ENCODE peak calls at places on chromosome 15, in nine cellular contexts. H is prostate gland, A is IMR-90, U is heart left ventricle, I is tibial nerve, V is HCT116, E is A549, J is stomach, D is spleen. L is an unnamed sample.
A peak's percentile ranks its signal among the peaks of the same experiment; 100 is the strongest.

GRCh38 chr15:44713006-44713966 is 2.0 kb downstream of the B2M start:
- DNase-seq in H (no peak), A (peak; percentile 43), U (no peak), I (no peak), V (no peak), E (peak; percentile 36), J (no peak), D (no peak), L (peak; percentile 10)

GRCh38 chr15:92970656-92971055 is 70.5 kb downstream of the CHD2 start:
- DNase-seq in H (no peak), A (peak; percentile 50), U (no peak), I (no peak), V (no peak), E (no peak), J (no peak), D (no peak), L (no peak)

GRCh38 chr15:37701230-37701629 is 233.2 kb upstream of the TMCO5A start:
- DNase-seq in H (no peak), A (no peak), U (no peak), I (no peak), V (no peak), E (no peak), J (no peak), D (no peak), L (no peak)

GRCh38 chr15:61115241-61115640 is 113.9 kb downstream of the RORA start:
- DNase-seq in H (no peak), A (peak; percentile 2), U (no peak), I (no peak), V (no peak), E (no peak), J (no peak), D (no peak), L (no peak)

GRCh38 chr15:56245871-56246814 is 2.5 kb upstream of the RFX7 start:
- DNase-seq in H (peak; percentile 83), A (peak; percentile 83), U (peak; percentile 88), I (peak; percentile 68), V (peak; percentile 82), E (peak; percentile 90), J (peak; percentile 93), D (peak; percentile 97), L (peak; percentile 81)

GRCh38 chr15:45307230-45307924 is 55.3 kb downstream of the SLC28A2 start:
- DNase-seq in H (peak; percentile 8), A (peak; percentile 59), U (no peak), I (no peak), V (peak; percentile 32), E (no peak), J (no peak), D (no peak), L (no peak)

GRCh38 chr15:70892002-70892911 is at the start of the genes LRRC49 and THAP10:
- DNase-seq in H (peak; percentile 91), A (peak; percentile 98), U (peak; percentile 88), I (peak; percentile 71), V (peak; percentile 88), E (peak; percentile 80), J (peak; percentile 82), D (peak; percentile 81), L (peak; percentile 81)

GRCh38 chr15:25772500-25772899 is 90.6 kb downstream of the ATP10A start:
- DNase-seq in H (no peak), A (no peak), U (no peak), I (no peak), V (no peak), E (no peak), J (no peak), D (no peak), L (peak; percentile 63)

GRCh38 chr15:59380902-59381610 is 8.4 kb upstream of the MYO1E start:
- DNase-seq in H (no peak), A (no peak), U (no peak), I (no peak), V (peak; percentile 31), E (peak; percentile 43), J (no peak), D (no peak), L (no peak)

GRCh38 chr15:44550256-44550655 is 13.3 kb downstream of the EIF3J start:
- DNase-seq in H (no peak), A (peak; percentile 55), U (no peak), I (no peak), V (no peak), E (no peak), J (no peak), D (no peak), L (no peak)

GRCh38 chr15:39833515-39833981 is 50.9 kb upstream of the FSIP1 start:
- DNase-seq in H (no peak), A (peak; percentile 78), U (no peak), I (no peak), V (no peak), E (no peak), J (no peak), D (no peak), L (no peak)

DNA sequence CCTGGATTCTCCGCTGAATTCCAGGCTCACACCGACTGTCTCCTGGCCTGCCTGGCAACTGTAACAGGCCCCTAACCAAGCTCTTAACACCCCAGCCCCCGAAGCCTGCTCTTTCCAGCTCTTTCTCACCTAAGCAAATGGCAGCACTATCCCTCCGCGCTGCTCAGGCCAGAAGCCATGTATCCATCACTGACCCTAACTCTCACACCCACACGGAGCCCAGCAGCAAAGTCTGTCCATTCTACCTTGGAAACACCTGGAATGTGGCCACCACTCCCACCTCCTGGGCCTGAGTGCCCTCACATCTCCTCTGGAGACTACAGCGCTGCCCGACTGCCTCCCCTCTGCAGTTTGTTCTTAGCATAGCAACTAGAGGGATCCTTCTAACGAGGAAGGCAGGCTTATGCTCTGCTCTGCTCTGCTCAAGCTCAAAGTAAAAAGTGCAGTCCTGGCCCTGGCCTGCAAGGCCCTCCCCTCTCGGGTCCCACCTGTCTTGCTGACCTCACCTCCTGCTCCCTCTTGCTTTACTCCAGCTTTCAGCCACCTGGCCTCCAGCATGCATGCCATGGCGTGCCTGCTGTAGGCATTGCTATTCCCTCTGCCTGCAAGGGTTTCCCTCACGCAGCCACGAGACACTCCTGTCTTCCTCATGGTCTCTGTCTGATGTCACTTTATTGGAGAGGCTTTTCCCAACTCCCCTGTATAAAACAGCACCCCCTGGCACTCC is 27.2 kb downstream of the FEM1B start:
- DNase-seq in H (no peak), A (no peak), U (peak; percentile 14), I (no peak), V (no peak), E (no peak), J (peak; percentile 18), D (peak; percentile 62), L (peak; percentile 80)
- TF ChIP-seq CTCF in H (no peak), A (no peak), U (no peak), I (no peak), V (no peak), E (no peak), J (no peak), D (no peak), L (no peak)

DNA sequence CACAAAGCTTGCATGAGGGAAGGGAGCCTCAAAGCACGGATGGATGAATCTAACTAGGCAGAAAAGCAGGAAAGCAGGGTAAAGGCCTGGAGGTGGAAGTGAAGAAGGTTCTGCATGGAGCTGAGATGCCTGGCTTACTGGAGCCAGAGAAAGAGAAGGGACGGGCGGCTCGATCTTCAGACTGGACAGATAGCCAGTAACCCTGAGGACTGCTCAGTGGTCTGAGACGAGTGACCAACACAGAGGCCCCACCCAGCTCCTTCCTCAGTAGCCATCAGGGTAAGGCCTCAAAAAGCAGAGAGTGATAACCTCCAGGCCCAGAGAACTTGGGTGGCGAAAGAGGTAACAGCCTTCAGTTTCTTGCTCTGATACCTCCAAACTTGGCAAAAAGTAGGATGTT is 6.4 kb downstream of the CLN6 start:
- DNase-seq in H (no peak), A (no peak), U (no peak), I (no peak), V (no peak), E (no peak), J (peak; percentile 14), D (no peak), L (peak; percentile 14)
- TF ChIP-seq POLR2A in H (no peak), A (no peak), U (no peak), I (no peak), V (no peak), E (no peak), J (no peak), D (no peak), L (no peak)

GRCh38 chr15:64610257-64610919 is 150.0 kb downstream of the ZNF609 start:
- DNase-seq in H (no peak), A (no peak), U (no peak), I (no peak), V (no peak), E (no peak), J (no peak), D (no peak), L (no peak)
- H3K4me3 ChIP-seq in H (no peak overlapping the region), A (no peak overlapping the region), U (no peak overlapping the region), I (no peak overlapping the region), V (no peak overlapping the region), E (no peak overlapping the region), J (no peak overlapping the region), D (no peak overlapping the region), L (no peak overlapping the region)

DNA sequence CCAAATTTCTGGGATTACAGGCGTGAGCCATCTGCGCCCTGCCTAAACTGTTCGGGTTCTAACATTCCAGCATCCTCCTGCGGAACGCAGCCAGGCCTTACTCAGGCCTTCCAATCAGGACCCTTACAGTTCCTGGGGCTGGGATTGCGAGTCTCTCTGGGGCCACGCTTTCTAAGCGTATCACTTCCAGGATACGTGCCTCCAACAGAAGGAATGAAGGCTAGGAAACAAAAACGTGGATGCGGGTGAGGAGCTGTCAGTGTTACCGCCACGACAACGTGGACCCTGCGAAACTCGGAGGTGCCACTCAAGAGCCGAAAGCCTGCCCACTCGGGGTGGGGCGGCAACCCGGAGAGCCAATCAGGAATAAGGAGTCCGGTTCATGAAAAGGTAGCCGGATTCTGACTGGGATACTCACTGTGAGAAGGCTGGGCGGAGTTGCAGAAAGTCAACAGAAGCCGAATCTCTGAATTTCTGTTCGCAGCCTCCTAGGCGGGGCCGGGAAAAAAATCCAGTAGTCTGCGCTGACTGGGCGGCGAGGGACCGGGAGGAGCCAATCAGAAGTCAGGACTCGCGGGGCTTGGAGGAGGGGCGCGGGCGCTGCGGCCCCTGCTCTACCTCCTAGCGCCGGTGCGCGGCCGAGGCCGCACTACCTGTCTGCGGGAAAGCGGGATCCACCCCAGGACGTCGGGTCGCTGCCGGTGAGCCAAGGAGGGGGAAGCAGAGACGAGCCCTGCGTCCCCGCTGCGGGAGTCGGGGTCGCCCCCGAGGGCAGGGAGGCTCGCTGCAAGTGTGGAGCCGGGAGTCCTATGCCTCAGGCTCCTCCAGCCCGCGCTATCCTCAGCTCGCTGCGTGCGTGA is at the start of gene HYKK:
- DNase-seq in H (peak; percentile 96), A (peak; percentile 96), U (peak; percentile 91), I (peak; percentile 77), V (peak; percentile 94), E (peak; percentile 99), J (peak; percentile 93), D (peak; percentile 90), L (peak; percentile 97)
- TF ChIP-seq CTCF in H (no peak), A (no peak), U (no peak), I (peak; percentile 43), V (no peak), E (no peak), J (no peak), D (peak; percentile 30), L (no peak)

GRCh38 chr15:80989518-80990478 is at the start of gene MESD:
- DNase-seq in H (peak; percentile 97), A (peak; percentile 92), U (peak; percentile 99), I (peak; percentile 99), V (peak; percentile 85), E (peak; percentile 97), J (peak; percentile 99), D (peak; percentile 99), L (peak; percentile 100)
- TF ChIP-seq POLR2A in H (peak; percentile 89), A (peak; percentile 73), U (peak; percentile 94), I (peak; percentile 85), V (peak; percentile 89), E (peak; percentile 97), J (no peak), D (peak; percentile 68), L (peak; percentile 43)

GRCh38 chr15:82950746-82951370 is 1.7 kb downstream of the HOMER2 start:
- DNase-seq in H (no peak), A (no peak), U (no peak), I (no peak), V (no peak), E (no peak), J (no peak), D (no peak), L (no peak)
- H3K4me3 ChIP-seq in H (peak overlapping the region; percentile 89), A (no peak overlapping the region), U (no peak overlapping the region), I (peak overlapping the region; percentile 30), V (no peak overlapping the region), E (no peak overlapping the region), J (peak overlapping the region; percentile 71), D (no peak overlapping the region), L (no peak overlapping the region)

L was measured in lower leg skin.